ENCODE peak calls at places on chromosomes 13 and 19, in nine cellular contexts. L is heart right ventricle, M is fibroblast of the aortic adventitia, K is left lung, F is H1, Z is RWPE2, G is nephron progenitor cell, H is adrenal gland, D is NB4. B is an unnamed sample.

GRCh38 chr19:31613683-31614219 is 264.5 kb upstream of the TSHZ3 start:
- DNase-seq in L (no peak), M (no peak), K (no peak), F (no peak), Z (no peak), G (no peak), H (peak), D (no peak), B (no peak)

GRCh38 chr19:55488986-55489710 is 912 bp downstream of the SSC5D start:
- DNase-seq in L (no peak), M (peak), K (no peak), F (no peak), Z (no peak), G (no peak), H (no peak), D (no peak), B (no peak)

GRCh38 chr13:110306960-110307696 is at the start of the genes COL4A1 and COL4A2:
- DNase-seq in L (peak), M (peak), K (peak), F (no peak), Z (no peak), G (peak), H (peak), D (no peak), B (no peak)

GRCh38 chr13:31846984-31847752 is 107.8 kb downstream of the RXFP2 start:
- DNase-seq in L (peak), M (no peak), K (peak), F (no peak), Z (no peak), G (no peak), H (no peak), D (no peak), B (no peak)

GRCh38 chr19:14119644-14120496 is 2.3 kb upstream of the PRKACA start:
- DNase-seq in L (no peak), M (no peak), K (no peak), F (no peak), Z (no peak), G (no peak), H (no peak), D (no peak), B (no peak)

GRCh38 chr19:57887195-57887941 is 1.5 kb downstream of the ZNF814 start:
- DNase-seq in L (no peak), M (peak), K (no peak), F (no peak), Z (no peak), G (no peak), H (no peak), D (no peak), B (no peak)

GRCh38 chr19:45994456-45994988 is 745 bp upstream of the CCDC61 start:
- DNase-seq in L (no peak), M (no peak), K (no peak), F (no peak), Z (no peak), G (no peak), H (no peak), D (no peak), B (no peak)

GRCh38 chr13:73740681-73741080 is 393.5 kb downstream of the KLF12 start:
- DNase-seq in L (peak), M (peak), K (no peak), F (no peak), Z (no peak), G (no peak), H (no peak), D (no peak), B (no peak)

GRCh38 chr19:5805465-5806132 is 732 bp downstream of the NRTN start:
- DNase-seq in L (peak), M (peak), K (no peak), F (peak), Z (no peak), G (peak), H (peak), D (peak), B (peak)

GRCh38 chr13:111336666-111337065 is 16.2 kb downstream of the TEX29 start:
- DNase-seq in L (no peak), M (peak), K (no peak), F (no peak), Z (no peak), G (no peak), H (no peak), D (no peak), B (no peak)

GRCh38 chr13:111337206-111337605 is 16.8 kb downstream of the TEX29 start:
- DNase-seq in L (peak), M (peak), K (no peak), F (no peak), Z (no peak), G (no peak), H (no peak), D (no peak), B (no peak)

GRCh38 chr13:111337741-111338140 is 17.3 kb downstream of the TEX29 start:
- DNase-seq in L (peak), M (no peak), K (no peak), F (no peak), Z (no peak), G (no peak), H (no peak), D (no peak), B (no peak)

GRCh38 chr13:111338841-111339240 is 18.4 kb downstream of the TEX29 start:
- DNase-seq in L (peak), M (no peak), K (no peak), F (no peak), Z (no peak), G (no peak), H (no peak), D (no peak), B (no peak)

GRCh38 chr13:111335263-111335662 is 14.8 kb downstream of the TEX29 start:
- DNase-seq in L (peak), M (no peak), K (no peak), F (peak), Z (no peak), G (no peak), H (no peak), D (no peak), B (no peak)
- TF ChIP-seq CTCF in L (no peak), M (no peak), K (no peak), F (no peak), Z (no peak), G (no peak), H (no peak), D (no peak), B (no peak)

GRCh38 chr13:113124211-113125025 is 1.8 kb downstream of the F10 start:
- DNase-seq in L (no peak), M (no peak), K (no peak), F (no peak), Z (no peak), G (no peak), H (no peak), D (no peak), B (peak)

GRCh38 chr13:113122571-113123225 is at the start of gene F10:
- DNase-seq in L (peak), M (peak), K (peak), F (peak), Z (no peak), G (peak), H (peak), D (no peak), B (peak)

GRCh38 chr13:113121183-113121927 is 1.2 kb upstream of the F10 start:
- DNase-seq in L (no peak), M (no peak), K (peak), F (no peak), Z (no peak), G (no peak), H (no peak), D (no peak), B (peak)

GRCh38 chr13:113121928-113122420 is 625 bp upstream of the F10 start:
- DNase-seq in L (no peak), M (no peak), K (no peak), F (no peak), Z (no peak), G (no peak), H (no peak), D (no peak), B (no peak)

GRCh38 chr13:113123226-113124150 is 889 bp downstream of the F10 start:
- DNase-seq in L (no peak), M (peak), K (peak), F (no peak), Z (no peak), G (no peak), H (no peak), D (peak), B (peak)
- TF ChIP-seq CTCF in L (no peak), M (peak), K (no peak), F (peak), Z (no peak), G (no peak), H (no peak), D (peak), B (no peak)

DNA sequence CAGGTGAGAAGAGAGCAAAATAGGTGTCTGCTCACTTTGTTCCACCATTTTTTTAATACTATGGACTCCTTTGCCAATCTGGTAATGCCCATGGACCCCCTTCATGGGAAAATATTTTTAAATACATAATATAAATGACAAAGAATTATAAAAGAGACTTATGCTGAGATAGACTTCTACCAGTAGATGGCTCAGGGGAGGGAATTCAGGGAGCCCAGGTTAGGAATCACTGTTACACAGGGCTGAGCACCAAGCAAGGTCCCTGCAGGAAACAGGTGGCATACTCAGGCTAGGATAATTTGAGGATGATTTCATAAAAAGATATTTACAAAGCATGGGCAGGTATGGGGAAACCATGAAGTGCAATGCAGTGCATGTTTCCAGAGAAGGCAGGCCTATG is 525.9 kb downstream of the FGF9 start:
- DNase-seq in L (no peak), M (no peak), K (no peak), F (no peak), Z (no peak), G (no peak), H (no peak), D (no peak), B (no peak)
- TF ChIP-seq CTCF in L (peak), M (no peak), K (no peak), F (no peak), Z (no peak), G (no peak), H (no peak), D (no peak), B (no peak)

GRCh38 chr19:7242601-7243258 is 51.5 kb downstream of the INSR start:
- DNase-seq in L (peak), M (peak), K (no peak), F (no peak), Z (no peak), G (no peak), H (peak), D (peak), B (no peak)
- TF ChIP-seq CTCF in L (no peak), M (no peak), K (no peak), F (no peak), Z (no peak), G (no peak), H (no peak), D (no peak), B (no peak)

B was measured in activated B cell treated with CpG ODN at 0.5 μM for 24 hours.